ENCODE peak calls at places on chromosomes 7 and 10, in ten cellular contexts. X is GM12892, W is transverse colon, O is testis, Q is body of pancreas, Y is sigmoid colon, J is A549, D is NB4, Z is tibial nerve, R is heart left ventricle. S is an unnamed sample.

GRCh38 chr10:5888843-5889623 is 660 bp downstream of the ANKRD16 start:
- DNase-seq in D (peak; percentile 64), Y (peak; percentile 70), O (peak; percentile 33), X (no peak), W (peak; percentile 51), R (peak; percentile 34), Q (peak; percentile 35), J (peak; percentile 32), Z (no peak), S (peak; percentile 72)

GRCh38 chr7:45642044-45642443 is 67.9 kb downstream of the ADCY1 start:
- DNase-seq in O (no peak), Z (no peak), Q (no peak), W (no peak), R (no peak), J (no peak), X (no peak), D (no peak), Y (no peak), S (no peak)

GRCh38 chr7:138875794-138876193 is 77.8 kb upstream of the ATP6V0A4 start:
- DNase-seq in R (no peak), Z (no peak), Q (no peak), D (peak; percentile 91), W (no peak), X (no peak), O (no peak), J (no peak), Y (no peak), S (no peak)

GRCh38 chr7:94971051-94971867 is 63.9 kb downstream of the PPP1R9A start:
- DNase-seq in R (no peak), Y (no peak), J (peak; percentile 34), X (no peak), O (no peak), D (no peak), Z (no peak), W (no peak), Q (no peak), S (no peak)

GRCh38 chr10:15609291-15609690 is 110.4 kb downstream of the ITGA8 start:
- DNase-seq in Y (no peak), D (no peak), Q (no peak), W (no peak), X (no peak), Z (no peak), J (no peak), R (no peak), O (no peak), S (no peak)

GRCh38 chr7:102279537-102280400 is 6.9 kb upstream of the SH2B2 start:
- DNase-seq in O (no peak), Z (no peak), W (peak; percentile 50), J (peak; percentile 57), Y (no peak), R (peak; percentile 47), X (peak; percentile 85), Q (peak; percentile 42), D (peak; percentile 92), S (peak; percentile 56)

GRCh38 chr7:102415685-102416225 is 17.6 kb upstream of the ORAI2 start:
- DNase-seq in W (peak; percentile 38), Y (no peak), X (no peak), R (no peak), J (no peak), O (no peak), Q (no peak), D (no peak), Z (no peak), S (peak; percentile 44)

GRCh38 chr7:156751319-156751718 is 110.7 kb downstream of the RNF32 start:
- DNase-seq in Q (no peak), W (no peak), D (no peak), R (no peak), O (no peak), X (no peak), Y (no peak), J (peak; percentile 17), Z (no peak), S (no peak)

GRCh38 chr7:118220583-118220982 is 3.9 kb upstream of the ANKRD7 start:
- DNase-seq in Q (no peak), Z (no peak), R (no peak), W (no peak), O (no peak), J (no peak), X (no peak), Y (no peak), D (no peak), S (no peak)

GRCh38 chr10:133242611-133243356 is 5.1 kb downstream of the VENTX start:
- DNase-seq in O (no peak), Y (no peak), X (no peak), Z (no peak), J (no peak), W (no peak), D (no peak), R (no peak), Q (no peak), S (peak; percentile 41)

GRCh38 chr10:89805599-89806013 is 104.2 kb downstream of the KIF20B start:
- DNase-seq in W (no peak), R (no peak), Q (no peak), Y (no peak), Z (no peak), D (no peak), X (no peak), J (no peak), O (no peak), S (no peak)

GRCh38 chr10:49144021-49144720 is 10.3 kb upstream of the FAM170B start:
- DNase-seq in Y (no peak), J (no peak), D (no peak), O (no peak), X (no peak), R (no peak), Q (no peak), Z (no peak), W (no peak), S (no peak)

GRCh38 chr10:12981570-12981969 is 19.9 kb downstream of the CCDC3 start:
- DNase-seq in Y (no peak), Q (no peak), O (no peak), Z (no peak), D (peak; percentile 50), W (no peak), R (no peak), X (no peak), J (peak; percentile 22), S (no peak)

GRCh38 chr7:77276120-77276519 is 76.5 kb upstream of the FGL2 start:
- DNase-seq in R (no peak), D (peak; percentile 25), Y (no peak), X (no peak), O (no peak), W (no peak), Q (no peak), J (no peak), Z (no peak), S (no peak)

DNA sequence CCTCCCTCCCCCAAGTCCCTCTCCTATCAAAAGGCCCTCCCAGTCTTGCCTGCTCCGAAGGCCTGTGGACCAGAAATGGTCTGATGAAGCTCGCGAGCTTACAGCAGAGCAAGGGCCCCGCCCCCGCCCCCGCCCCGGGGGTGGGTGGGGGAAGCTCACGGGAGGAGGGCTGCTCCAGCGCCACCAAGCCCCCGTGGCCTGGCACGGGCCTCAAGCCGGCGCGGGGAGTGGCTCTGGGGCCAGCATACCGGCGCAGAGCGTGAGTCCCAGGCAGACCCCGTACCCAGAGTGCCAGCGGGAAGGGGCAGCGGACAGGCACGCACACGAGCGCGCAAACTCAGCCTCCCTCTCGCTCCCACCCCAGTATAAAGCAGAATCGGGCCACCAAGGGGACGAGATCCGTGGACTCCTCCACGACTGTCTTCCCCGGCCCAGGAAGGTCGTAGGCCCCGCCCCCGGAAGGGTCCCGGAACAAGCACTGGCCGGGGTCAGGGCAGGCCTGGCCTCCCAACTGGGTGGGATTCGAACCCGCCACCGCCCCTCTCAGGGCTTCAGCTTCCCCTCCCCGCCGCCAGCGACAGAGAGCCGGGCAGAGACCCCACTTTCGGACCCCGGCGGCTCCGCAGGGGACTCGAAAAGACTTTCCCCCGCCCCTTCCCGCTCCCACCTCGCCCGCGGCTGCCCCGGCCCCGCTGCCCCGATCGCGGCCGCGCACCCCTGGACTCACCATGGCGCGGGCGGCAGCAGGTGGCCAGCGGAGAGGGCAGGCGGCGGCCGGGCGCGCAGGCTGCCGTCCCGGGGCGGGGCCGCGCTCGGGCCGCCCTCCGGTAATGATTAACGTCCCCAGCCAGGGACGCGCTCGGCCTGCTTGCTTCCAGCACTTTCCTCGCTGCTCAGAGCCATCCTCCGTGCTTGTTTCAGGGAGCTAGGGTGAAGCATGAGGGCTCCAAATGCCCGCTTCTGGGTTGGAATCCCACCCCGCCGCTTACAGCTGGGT is at the start of gene PCBD1:
- DNase-seq in Z (peak; percentile 38), R (peak; percentile 72), Q (peak; percentile 86), Y (peak; percentile 91), D (peak; percentile 81), X (peak; percentile 72), O (peak; percentile 88), W (peak; percentile 86), J (peak; percentile 81), S (peak; percentile 55)
- TF ChIP-seq POLR2A in Z (no peak), R (peak; percentile 55), Q (peak; percentile 47), Y (no peak), D (peak; percentile 60), X (peak; percentile 39), O (no peak), W (peak; percentile 40), J (peak; percentile 85), S (peak; percentile 34)

GRCh38 chr7:23680417-23681405 is 712 bp downstream of the FAM221A start:
- DNase-seq in O (peak; percentile 53), Z (peak; percentile 30), Y (peak; percentile 80), R (peak; percentile 66), X (peak; percentile 31), W (peak; percentile 83), D (no peak), J (no peak), Q (peak; percentile 82), S (peak; percentile 53)

GRCh38 chr7:23685770-23686169 is 5.8 kb downstream of the FAM221A start:
- DNase-seq in O (no peak), W (no peak), D (no peak), Z (no peak), J (peak; percentile 22), Y (no peak), X (no peak), R (no peak), Q (no peak), S (no peak)

GRCh38 chr7:23679898-23680416 is at the start of gene FAM221A:
- DNase-seq in R (peak; percentile 90), O (peak; percentile 94), Y (peak; percentile 95), J (peak; percentile 85), W (peak; percentile 94), Z (peak; percentile 74), Q (peak; percentile 95), D (no peak), X (peak; percentile 68), S (peak; percentile 88)
- TF ChIP-seq POLR2A in R (peak; percentile 42), O (peak; percentile 32), Y (no peak), J (no peak), W (no peak), Z (no peak), Q (peak; percentile 77), D (no peak), X (peak; percentile 22), S (no peak)

GRCh38 chr10:72331575-72332422 is 22.9 kb downstream of the DNAJB12 start:
- DNase-seq in Q (peak; percentile 95), O (peak; percentile 92), R (peak; percentile 87), Y (peak; percentile 91), D (peak; percentile 100), J (peak; percentile 64), X (peak; percentile 64), Z (no peak), W (peak; percentile 86), S (peak; percentile 68)
- TF ChIP-seq POLR2A in Q (peak; percentile 18), O (no peak), R (peak; percentile 43), Y (no peak), D (peak; percentile 81), J (no peak), X (no peak), Z (peak; percentile 2), W (peak; percentile 50), S (peak; percentile 79)

DNA sequence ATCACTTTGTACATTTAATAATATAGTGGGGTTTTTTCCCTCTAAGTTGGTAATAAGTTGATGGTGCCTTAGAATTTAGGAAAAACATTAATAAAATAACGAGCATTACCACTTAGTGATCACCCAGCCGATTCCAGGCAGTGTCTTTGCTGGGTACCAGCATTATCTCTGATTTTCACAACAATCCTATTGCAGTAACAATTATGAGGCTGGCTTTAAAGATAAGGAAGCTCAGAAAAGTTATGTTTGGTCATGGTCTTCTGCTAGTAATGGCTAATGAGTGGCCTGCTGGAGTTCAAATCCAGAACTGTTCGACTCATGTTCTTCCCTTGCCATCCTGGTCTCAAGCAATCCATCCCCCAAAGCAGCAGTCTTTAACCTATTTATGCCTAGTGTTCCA is 127.9 kb downstream of the CNNM2 start:
- DNase-seq in Z (no peak), D (no peak), O (no peak), X (no peak), Q (no peak), W (no peak), J (no peak), Y (no peak), R (no peak), S (peak; percentile 38)
- TF ChIP-seq POLR2A in Z (no peak), D (no peak), O (no peak), X (no peak), Q (no peak), W (no peak), J (no peak), Y (no peak), R (no peak), S (no peak)

S was measured in erythroblast.